ENCODE peak calls at places on chromosomes 2 and 18, in four cellular contexts. A is amniotic epithelial cell, N is ACHN, Z is Karpas-422. F is an unnamed sample.
A peak's percentile ranks its signal among the peaks of the same experiment; 100 is the strongest.

GRCh38 chr2:23404426-23404825 is 19.4 kb downstream of the KLHL29 start:
- DNase-seq in A (peak; percentile 75), N (peak; percentile 50), Z (peak; percentile 75), F (peak; percentile 74)

GRCh38 chr2:128414946-128415767 is 96.5 kb upstream of the HS6ST1 start:
- DNase-seq in A (no peak), N (no peak), Z (no peak), F (no peak)

GRCh38 chr2:176595986-176596385 is 326.7 kb downstream of the MTX2 start:
- DNase-seq in A (no peak), N (no peak), Z (no peak), F (no peak)

GRCh38 chr2:15059870-15060617 is 427.5 kb downstream of the LRATD1 start:
- DNase-seq in A (no peak), N (no peak), Z (peak; percentile 11), F (no peak)

GRCh38 chr18:36901277-36901701 is 72.4 kb downstream of the KIAA1328 start:
- DNase-seq in A (peak; percentile 13), N (no peak), Z (no peak), F (no peak)

GRCh38 chr2:181457741-181458425 is 697 bp downstream of the ITGA4 start:
- DNase-seq in A (peak; percentile 43), N (peak; percentile 39), Z (peak; percentile 93), F (peak; percentile 67)

GRCh38 chr2:220162320-220162719 is 534.9 kb downstream of the SLC4A3 start:
- DNase-seq in A (peak; percentile 43), N (no peak), Z (no peak), F (no peak)

GRCh38 chr18:78972385-78972918 is 7.2 kb upstream of the SALL3 start:
- DNase-seq in A (no peak), N (no peak), Z (no peak), F (no peak)

GRCh38 chr18:13414542-13414941 is 196.0 kb downstream of the LDLRAD4 start:
- DNase-seq in A (no peak), N (no peak), Z (no peak), F (no peak)

GRCh38 chr18:56468379-56468778 is 170.0 kb downstream of the TXNL1 start:
- DNase-seq in A (no peak), N (no peak), Z (no peak), F (no peak)

GRCh38 chr2:143545643-143546275 is 416.5 kb downstream of the ARHGAP15 start:
- DNase-seq in A (peak; percentile 32), N (no peak), Z (no peak), F (no peak)

GRCh38 chr18:76259012-76259568 is 236.0 kb downstream of the ZNF516 start:
- DNase-seq in A (no peak), N (no peak), Z (no peak), F (no peak)

GRCh38 chr2:74235041-74235440 is 36.6 kb downstream of the MTHFD2 start:
- DNase-seq in A (no peak), N (no peak), Z (no peak), F (no peak)

GRCh38 chr18:79935499-79935898 is 16.0 kb downstream of the SLC66A2 start:
- DNase-seq in A (no peak), N (no peak), Z (no peak), F (no peak)

GRCh38 chr2:42755161-42755900 is 8.6 kb downstream of the OXER1 start:
- DNase-seq in A (no peak), N (no peak), Z (no peak), F (no peak)

GRCh38 chr18:9612215-9612830 is 2.0 kb downstream of the PPP4R1 start:
- DNase-seq in A (peak; percentile 60), N (peak; percentile 54), Z (peak; percentile 78), F (peak; percentile 72)

GRCh38 chr2:113155331-113155730 is 18.4 kb upstream of the PSD4 start:
- DNase-seq in A (no peak), N (no peak), Z (no peak), F (no peak)

GRCh38 chr2:10957396-10957795 is 45.7 kb downstream of the KCNF1 start:
- DNase-seq in A (no peak), N (no peak), Z (no peak), F (no peak)

GRCh38 chr2:219368690-219369108 is 19.0 kb downstream of the DNPEP start:
- DNase-seq in A (peak; percentile 89), N (no peak), Z (peak; percentile 7), F (no peak)

GRCh38 chr2:85133751-85134254 is 611 bp downstream of the TCF7L1 start:
- DNase-seq in A (peak; percentile 35), N (peak; percentile 33), Z (no peak), F (no peak)

GRCh38 chr2:72925328-72925943 is 8.1 kb downstream of the EMX1 start:
- DNase-seq in A (no peak), N (no peak), Z (no peak), F (no peak)

F was measured in OCI-LY7.